ENCODE peak calls at places on chromosome 19, in five cellular contexts. One of them, this sample, is unnamed.

GRCh38 chr19:48683349-48683748 is 10.5 kb upstream of the NTN5 start:
- DNase-seq in breast epithelium: no peak
- DNase-seq in thoracic aorta: no peak
- DNase-seq in adrenal gland: peak; percentile 62
- DNase-seq in transverse colon: no peak
- DNase-seq in this sample: no peak

GRCh38 chr19:30896551-30896950 is 452.7 kb downstream of the TSHZ3 start:
- DNase-seq in transverse colon: no peak
- DNase-seq in adrenal gland: no peak
- DNase-seq in thoracic aorta: no peak
- DNase-seq in breast epithelium: no peak
- DNase-seq in this sample: peak; percentile 1

GRCh38 chr19:412356-413355 is 3.7 kb upstream of the C2CD4C start:
- DNase-seq in adrenal gland: no peak
- DNase-seq in breast epithelium: no peak
- DNase-seq in transverse colon: no peak
- DNase-seq in thoracic aorta: no peak
- DNase-seq in this sample: peak; percentile 55

GRCh38 chr19:46265217-46265828 is 31.5 kb upstream of the HIF3A start:
- DNase-seq in breast epithelium: peak; percentile 42
- DNase-seq in transverse colon: peak; percentile 54
- DNase-seq in adrenal gland: peak; percentile 86
- DNase-seq in thoracic aorta: no peak
- DNase-seq in this sample: no peak

GRCh38 chr19:5480427-5480836 is 25.2 kb downstream of the ZNRF4 start:
- DNase-seq in transverse colon: peak; percentile 26
- DNase-seq in thoracic aorta: no peak
- DNase-seq in breast epithelium: no peak
- DNase-seq in adrenal gland: peak; percentile 43
- DNase-seq in this sample: no peak

GRCh38 chr19:7953576-7953975 is 10.1 kb upstream of the TIMM44 start:
- DNase-seq in thoracic aorta: no peak
- DNase-seq in transverse colon: no peak
- DNase-seq in breast epithelium: no peak
- DNase-seq in adrenal gland: no peak
- DNase-seq in this sample: no peak

GRCh38 chr19:31415322-31415721 is 66.1 kb upstream of the TSHZ3 start:
- DNase-seq in thoracic aorta: no peak
- DNase-seq in adrenal gland: no peak
- DNase-seq in breast epithelium: no peak
- DNase-seq in transverse colon: no peak
- DNase-seq in this sample: no peak

GRCh38 chr19:56167064-56167578 is 8.7 kb upstream of the GALP start:
- DNase-seq in adrenal gland: no peak
- DNase-seq in breast epithelium: no peak
- DNase-seq in thoracic aorta: no peak
- DNase-seq in transverse colon: no peak
- DNase-seq in this sample: no peak

GRCh38 chr19:18020212-18021067 is 12.5 kb downstream of the ARRDC2 start:
- DNase-seq in breast epithelium: peak; percentile 87
- DNase-seq in adrenal gland: peak; percentile 84
- DNase-seq in transverse colon: peak; percentile 75
- DNase-seq in thoracic aorta: peak; percentile 77
- DNase-seq in this sample: peak; percentile 95

GRCh38 chr19:35955881-35956634 is 19.9 kb downstream of the LRFN3 start:
- DNase-seq in breast epithelium: no peak
- DNase-seq in adrenal gland: no peak
- DNase-seq in thoracic aorta: no peak
- DNase-seq in transverse colon: no peak
- DNase-seq in this sample: no peak

GRCh38 chr19:46076951-46077814 is 36.4 kb upstream of the IGFL4 start:
- DNase-seq in transverse colon: peak; percentile 57
- DNase-seq in breast epithelium: peak; percentile 47
- DNase-seq in adrenal gland: peak; percentile 73
- DNase-seq in thoracic aorta: no peak
- DNase-seq in this sample: no peak

GRCh38 chr19:45428385-45429231 is 4.9 kb upstream of the ERCC1 start:
- DNase-seq in breast epithelium: no peak
- DNase-seq in adrenal gland: no peak
- DNase-seq in transverse colon: peak; percentile 52
- DNase-seq in thoracic aorta: no peak
- DNase-seq in this sample: no peak

GRCh38 chr19:52690395-52691214 is 44.2 kb downstream of the ZNF611 start:
- DNase-seq in thoracic aorta: peak; percentile 82
- DNase-seq in breast epithelium: peak; percentile 94
- DNase-seq in adrenal gland: peak; percentile 96
- DNase-seq in transverse colon: peak; percentile 95
- DNase-seq in this sample: peak; percentile 97

GRCh38 chr19:35349614-35350521 is 2.2 kb downstream of the FFAR1 start:
- DNase-seq in transverse colon: no peak
- DNase-seq in adrenal gland: no peak
- DNase-seq in thoracic aorta: no peak
- DNase-seq in breast epithelium: no peak
- DNase-seq in this sample: peak; percentile 40

GRCh38 chr19:55220525-55220924 is 8.0 kb downstream of the TMEM86B start:
- DNase-seq in thoracic aorta: no peak
- DNase-seq in breast epithelium: no peak
- DNase-seq in transverse colon: no peak
- DNase-seq in adrenal gland: no peak
- DNase-seq in this sample: no peak

GRCh38 chr19:42048992-42049391 is 21.0 kb downstream of the GRIK5 start:
- DNase-seq in adrenal gland: no peak
- DNase-seq in transverse colon: peak; percentile 32
- DNase-seq in thoracic aorta: no peak
- DNase-seq in breast epithelium: no peak
- DNase-seq in this sample: no peak

GRCh38 chr19:45681391-45682015 is 10.2 kb downstream of the SNRPD2 start:
- DNase-seq in thoracic aorta: peak; percentile 41
- DNase-seq in transverse colon: peak; percentile 93
- DNase-seq in breast epithelium: peak; percentile 90
- DNase-seq in adrenal gland: peak; percentile 89
- DNase-seq in this sample: peak; percentile 87

GRCh38 chr19:43649514-43649913 is 9.9 kb upstream of the CADM4 start:
- DNase-seq in breast epithelium: no peak
- DNase-seq in transverse colon: no peak
- DNase-seq in adrenal gland: no peak
- DNase-seq in thoracic aorta: no peak
- DNase-seq in this sample: no peak

DNA sequence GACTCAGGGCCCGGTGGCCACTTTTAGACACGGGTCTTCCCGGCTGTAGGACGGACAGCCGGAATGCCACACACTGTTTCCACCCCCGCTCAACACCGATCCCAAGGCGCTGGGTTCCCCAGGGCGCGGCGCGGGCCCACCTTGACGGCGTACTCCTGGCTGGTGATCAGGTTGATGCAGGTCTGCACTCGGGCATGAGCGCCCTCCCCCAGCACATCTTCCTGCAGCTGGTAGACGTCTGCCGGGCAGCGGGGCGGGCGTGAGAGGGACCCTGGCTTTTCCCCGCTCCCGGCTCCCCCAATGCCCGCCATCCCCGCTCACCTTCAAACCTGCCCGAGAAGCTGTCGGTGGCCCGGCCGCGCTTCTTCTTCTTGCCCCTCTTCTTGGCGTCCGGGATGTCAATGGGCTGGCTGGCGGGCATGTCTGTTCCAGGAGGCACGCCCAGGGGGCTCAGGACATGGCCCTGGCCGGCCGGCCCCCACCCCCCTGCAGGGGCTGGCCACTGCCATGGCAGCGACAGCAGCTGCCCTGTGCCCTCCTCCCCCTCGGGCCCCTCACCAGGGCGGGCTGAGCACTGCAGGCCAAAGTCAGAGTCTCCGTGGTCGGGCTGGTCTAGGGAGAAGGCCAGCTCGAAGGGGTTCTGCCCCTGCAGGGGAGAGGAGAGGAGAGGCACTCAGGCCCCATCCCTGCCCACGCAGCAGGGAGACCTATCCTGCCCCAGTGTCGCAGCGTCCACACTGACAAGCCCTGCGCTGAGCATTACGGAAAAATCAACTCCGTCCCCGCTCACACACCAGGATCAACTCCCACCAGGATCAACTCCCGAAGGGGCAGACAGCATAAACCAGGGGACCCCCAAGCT is 4.8 kb downstream of the MKNK2 start:
- DNase-seq in transverse colon: no peak
- DNase-seq in adrenal gland: no peak
- DNase-seq in thoracic aorta: no peak
- DNase-seq in breast epithelium: no peak
- DNase-seq in this sample: no peak
- H3K4me1 ChIP-seq in transverse colon: peaks cover 72% of the 10 kb centered on the region
- H3K4me1 ChIP-seq in adrenal gland: peaks cover 75% of the 10 kb centered on the region
- H3K4me1 ChIP-seq in thoracic aorta: peaks cover 43% of the 10 kb centered on the region
- H3K4me1 ChIP-seq in breast epithelium: peaks cover 67% of the 10 kb centered on the region
- H3K4me1 ChIP-seq in this sample: peaks cover 85% of the 10 kb centered on the region

DNA sequence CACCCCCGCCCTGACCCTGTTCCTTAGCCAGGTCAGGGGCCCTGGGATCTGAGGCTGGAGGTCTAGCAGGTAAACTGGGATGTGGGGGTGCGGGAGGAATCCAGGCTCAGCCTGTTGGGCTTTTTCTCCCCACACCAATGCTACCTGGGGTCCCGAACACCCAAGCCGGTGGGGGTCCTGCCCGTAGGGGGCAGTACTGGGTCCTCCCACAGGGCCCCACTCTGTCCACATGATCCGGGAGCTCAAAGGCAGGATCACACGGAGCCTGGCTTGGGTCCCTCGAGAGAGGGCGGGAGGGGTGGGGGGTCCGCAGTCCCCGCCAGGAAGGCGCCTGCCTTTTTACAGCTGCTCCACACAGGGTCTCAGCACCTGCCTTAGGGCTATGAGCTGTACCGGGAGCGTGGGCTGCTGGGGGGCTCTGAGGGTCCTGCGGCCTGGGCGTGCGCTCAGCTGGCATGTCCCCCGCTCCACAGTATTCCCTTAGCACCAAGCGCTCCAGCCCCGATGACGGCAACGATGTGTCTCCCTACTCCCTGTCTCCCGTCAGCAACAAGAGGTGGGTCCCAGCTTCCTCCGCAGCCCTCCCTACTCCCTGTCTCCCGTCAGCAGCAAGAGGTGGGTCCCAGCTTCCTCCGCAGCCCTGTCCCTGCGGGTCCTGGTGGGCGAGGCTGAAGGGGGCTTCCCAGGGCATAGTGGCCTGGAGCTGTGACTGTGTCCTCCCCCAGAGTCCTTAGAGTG is 12.3 kb upstream of the TEKTIP1 start:
- DNase-seq in transverse colon: no peak
- DNase-seq in adrenal gland: no peak
- DNase-seq in thoracic aorta: no peak
- DNase-seq in breast epithelium: no peak
- DNase-seq in this sample: no peak
- TF ChIP-seq CTCF in transverse colon: no peak
- TF ChIP-seq CTCF in adrenal gland: no peak
- TF ChIP-seq CTCF in thoracic aorta: no peak
- TF ChIP-seq CTCF in breast epithelium: no peak
- TF ChIP-seq CTCF in this sample: no peak

GRCh38 chr19:38253788-38254187 is 2.4 kb downstream of the PPP1R14A start:
- DNase-seq in transverse colon: no peak
- DNase-seq in breast epithelium: no peak
- DNase-seq in thoracic aorta: no peak
- DNase-seq in adrenal gland: no peak
- DNase-seq in this sample: no peak
- H3K4me1 ChIP-seq in transverse colon: peaks cover 32% of the 10 kb centered on the region
- H3K4me1 ChIP-seq in breast epithelium: no peaks in the 10 kb centered on the region
- H3K4me1 ChIP-seq in thoracic aorta: peaks cover 20% of the 10 kb centered on the region
- H3K4me1 ChIP-seq in adrenal gland: peaks cover 70% of the 10 kb centered on the region
- H3K4me1 ChIP-seq in this sample: peaks cover 46% of the 10 kb centered on the region

GRCh38 chr19:14089662-14090508 is 666 bp downstream of the SAMD1 start:
- DNase-seq in adrenal gland: peak; percentile 68
- DNase-seq in breast epithelium: no peak
- DNase-seq in thoracic aorta: no peak
- DNase-seq in transverse colon: peak; percentile 63
- DNase-seq in this sample: no peak
- TF ChIP-seq CTCF in adrenal gland: peak; percentile 24
- TF ChIP-seq CTCF in breast epithelium: no peak
- TF ChIP-seq CTCF in thoracic aorta: no peak
- TF ChIP-seq CTCF in transverse colon: no peak
- TF ChIP-seq CTCF in this sample: no peak

This sample was measured in suprapubic skin.